ENCODE peak calls at places on chromosomes 4 and X, in five cellular contexts. Q, Y, I, L and F are unnamed samples.

GRCh38 chrX:130268500-130269170 is at the start of gene ZNF280C:
- DNase-seq in Q (peak; percentile 90), Y (peak; percentile 83), I (peak; percentile 97), L (peak; percentile 84), F (peak; percentile 86)

GRCh38 chr4:74440356-74440755 is 4.6 kb upstream of the AREG start:
- DNase-seq in Q (no peak), Y (no peak), I (peak; percentile 3), L (no peak), F (no peak)

GRCh38 chrX:107429090-107429489 is 20.4 kb upstream of the FRMPD3 start:
- DNase-seq in Q (peak; percentile 19), Y (peak; percentile 6), I (peak; percentile 11), L (no peak), F (no peak)

GRCh38 chr4:57043304-57044251 is 64.9 kb downstream of the POLR2B start:
- DNase-seq in Q (no peak), Y (no peak), I (no peak), L (no peak), F (no peak)

GRCh38 chrX:31228415-31228832 is 156.6 kb upstream of the FTHL17 start:
- DNase-seq in Q (no peak), Y (no peak), I (no peak), L (no peak), F (no peak)

GRCh38 chr4:146342600-146343192 is 128.4 kb downstream of the REELD1 start:
- DNase-seq in Q (peak; percentile 8), Y (peak; percentile 14), I (peak; percentile 54), L (no peak), F (no peak)

GRCh38 chr4:160947653-160948052 is 1216.1 kb downstream of the FSTL5 start:
- DNase-seq in Q (no peak), Y (no peak), I (no peak), L (no peak), F (no peak)

GRCh38 chr4:113646456-113646809 is 115.1 kb downstream of the CAMK2D start:
- DNase-seq in Q (no peak), Y (no peak), I (no peak), L (no peak), F (no peak)